ENCODE peak calls at places on chromosomes 4 and X, in four cellular contexts. I is H1, O is HepG2, U is GM12878. Q is an unnamed sample.

GRCh38 chr4:122536001-122536400 is 79.5 kb upstream of the IL2 start:
- DNase-seq in O (no peak), I (no peak), U (no peak), Q (no peak)

GRCh38 chr4:58809948-58810347 is 1699.8 kb upstream of the IGFBP7 start:
- DNase-seq in I (no peak), U (no peak), O (no peak), Q (no peak)

GRCh38 chrX:121733514-121733913 is 686.1 kb downstream of the GLUD2 start:
- DNase-seq in I (no peak), O (no peak), U (no peak), Q (no peak)

GRCh38 chrX:74534569-74535038 is 79.8 kb downstream of the RLIM start:
- DNase-seq in O (no peak), U (peak), I (no peak), Q (no peak)

GRCh38 chrX:139058831-139059495 is 347.4 kb upstream of the FGF13 start:
- DNase-seq in I (no peak), U (no peak), O (no peak), Q (no peak)

GRCh38 chr4:3387943-3388348 is 53.8 kb upstream of the HGFAC start:
- DNase-seq in O (no peak), I (peak), U (no peak), Q (no peak)

GRCh38 chr4:184473515-184474260 is 662 bp downstream of the IRF2 start:
- DNase-seq in U (no peak), O (no peak), I (peak), Q (no peak)

GRCh38 chr4:108940086-108941033 is 177.5 kb upstream of the ETNPPL start:
- DNase-seq in U (no peak), I (no peak), O (no peak), Q (no peak)

GRCh38 chr4:114384629-114385028 is 214.0 kb upstream of the UGT8 start:
- DNase-seq in O (peak), I (no peak), U (no peak), Q (no peak)

GRCh38 chrX:64894454-64895038 is 81.7 kb downstream of the ZC4H2 start:
- DNase-seq in O (peak), U (no peak), I (peak), Q (peak)

GRCh38 chrX:71128166-71128833 is 9.9 kb downstream of the MED12 start:
- DNase-seq in I (no peak), O (no peak), U (no peak), Q (no peak)

GRCh38 chr4:160180206-160180605 is 1077.3 kb downstream of the RAPGEF2 start:
- DNase-seq in I (no peak), U (no peak), O (no peak), Q (no peak)

GRCh38 chr4:165518658-165519057 is 139.8 kb downstream of the CPE start:
- DNase-seq in I (no peak), O (no peak), U (no peak), Q (no peak)

GRCh38 chr4:15142201-15142600 is 139.9 kb downstream of the CPEB2 start:
- DNase-seq in I (no peak), O (no peak), U (no peak), Q (no peak)
- H3K4me3 ChIP-seq in I (no peak), O (no peak), U (no peak), Q (no peak)

DNA sequence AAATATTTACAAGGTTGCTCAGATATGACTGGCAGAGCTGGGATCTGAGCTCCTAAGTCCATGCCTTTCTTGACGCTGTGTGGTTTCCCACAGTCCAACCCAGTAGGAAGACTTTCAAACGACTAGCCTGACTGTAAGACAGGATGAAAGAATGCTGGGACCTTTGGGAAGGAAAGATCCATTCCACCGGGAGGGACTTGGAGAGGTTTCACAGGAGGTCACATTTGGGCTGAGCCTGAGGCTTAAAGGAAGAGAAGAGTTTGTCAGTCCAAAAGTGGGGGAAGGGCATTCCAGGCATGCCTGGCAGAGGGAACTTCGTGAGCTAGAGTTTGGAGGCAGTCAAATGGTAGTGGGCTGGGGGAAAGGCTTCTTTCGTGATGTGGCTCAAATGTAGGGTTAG is 1.5 kb downstream of the STARD8 start:
- DNase-seq in U (no peak), O (no peak), I (no peak), Q (peak)
- TF ChIP-seq SUZ12 in U (no peak), O (no peak), I (no peak), Q (no peak)

GRCh38 chr4:2365054-2365912 is 53.2 kb downstream of the ZFYVE28 start:
- DNase-seq in O (no peak), U (no peak), I (no peak), Q (no peak)
- H3K4me3 ChIP-seq in O (no peak), U (no peak), I (no peak), Q (no peak)

GRCh38 chr4:94669672-94670664 is 87.8 kb upstream of the BMPR1B start:
- DNase-seq in I (no peak), U (no peak), O (no peak), Q (no peak)
- TF ChIP-seq SUZ12 in I (no peak), U (no peak), O (no peak), Q (no peak)

GRCh38 chrX:41445171-41445570 is 2.0 kb upstream of the NYX start:
- DNase-seq in U (no peak), I (no peak), O (no peak), Q (no peak)

GRCh38 chrX:41441934-41442823 is 5.0 kb upstream of the NYX start:
- DNase-seq in O (peak), U (peak), I (peak), Q (peak)

GRCh38 chrX:41447897-41448296 is 754 bp downstream of the NYX start:
- DNase-seq in O (no peak), U (no peak), I (no peak), Q (no peak)

GRCh38 chrX:41445781-41446358 is 1.3 kb upstream of the NYX start:
- DNase-seq in I (no peak), U (no peak), O (no peak), Q (no peak)

GRCh38 chrX:41442824-41443560 is 4.2 kb upstream of the NYX start:
- DNase-seq in I (no peak), U (no peak), O (no peak), Q (no peak)
- H3K4me3 ChIP-seq in I (peak), U (peak), O (peak), Q (peak)

GRCh38 chrX:115952417-115953092 is 218.0 kb upstream of the AGTR2 start:
- DNase-seq in U (no peak), I (no peak), O (peak), Q (no peak)

GRCh38 chrX:115946059-115946458 is 224.5 kb upstream of the AGTR2 start:
- DNase-seq in U (no peak), I (no peak), O (no peak), Q (no peak)

GRCh38 chrX:115949900-115950822 is 220.4 kb upstream of the AGTR2 start:
- DNase-seq in O (peak), U (no peak), I (no peak), Q (no peak)

GRCh38 chrX:115948018-115948923 is 222.3 kb upstream of the AGTR2 start:
- DNase-seq in I (no peak), O (peak), U (peak), Q (no peak)
- TF ChIP-seq SUZ12 in I (no peak), O (no peak), U (no peak), Q (no peak)